ENCODE peak calls at places on chromosomes 11 and 22, in six cellular contexts. X is pancreas, G is astrocyte of the spinal cord, P is fibroblast of the aortic adventitia, D is foreskin fibroblast, Z is fibroblast of pulmonary artery. Y is an unnamed sample.

GRCh38 chr11:103215812-103216211 is 106.6 kb downstream of the DYNC2H1 start:
- DNase-seq in Z (no peak), D (no peak), X (no peak), P (peak; percentile 16), G (no peak), Y (no peak)

GRCh38 chr22:29379258-29379657 is 9.1 kb downstream of the AP1B1 start:
- DNase-seq in G (no peak), P (no peak), X (no peak), Z (no peak), D (no peak), Y (no peak)

GRCh38 chr11:112961751-112962747 is 829 bp downstream of the NCAM1 start:
- DNase-seq in G (no peak), D (no peak), Z (no peak), P (no peak), X (no peak), Y (no peak)

GRCh38 chr11:19394525-19395016 is 153.8 kb upstream of the E2F8 start:
- DNase-seq in Z (no peak), X (no peak), D (no peak), G (no peak), P (no peak), Y (no peak)

GRCh38 chr11:64751136-64751535 is 7.2 kb upstream of the RASGRP2 start:
- DNase-seq in D (no peak), Z (no peak), G (no peak), P (no peak), X (no peak), Y (no peak)

GRCh38 chr22:37379085-37379484 is 48.2 kb downstream of the ELFN2 start:
- DNase-seq in P (no peak), G (no peak), D (no peak), Z (no peak), X (no peak), Y (no peak)

GRCh38 chr11:29755474-29755873 is 261.4 kb downstream of the KCNA4 start:
- DNase-seq in D (no peak), Z (no peak), P (no peak), G (no peak), X (no peak), Y (no peak)

GRCh38 chr11:91373497-91373896 is 851.1 kb upstream of the FAT3 start:
- DNase-seq in P (no peak), G (no peak), X (no peak), D (no peak), Z (no peak), Y (no peak)

GRCh38 chr11:3796346-3796745 is 1.0 kb downstream of the NUP98 start:
- DNase-seq in Z (no peak), G (no peak), P (peak; percentile 15), D (no peak), X (no peak), Y (no peak)

GRCh38 chr22:23211622-23212021 is 31.3 kb downstream of the BCR start:
- DNase-seq in X (no peak), D (no peak), P (no peak), G (no peak), Z (no peak), Y (no peak)

GRCh38 chr11:60987577-60988277 is 16.2 kb downstream of the CD6 start:
- DNase-seq in Z (no peak), G (no peak), P (no peak), X (no peak), D (no peak), Y (no peak)

GRCh38 chr11:70826950-70827349 is 425.4 kb downstream of the SHANK2 start:
- DNase-seq in X (no peak), D (no peak), P (no peak), G (no peak), Z (no peak), Y (no peak)

GRCh38 chr22:38397189-38398097 is 57.6 kb downstream of the KCNJ4 start:
- DNase-seq in X (peak; percentile 44), Z (peak; percentile 44), P (peak; percentile 28), G (peak; percentile 33), D (peak; percentile 18), Y (no peak)

GRCh38 chr11:123173040-123173855 is 21.8 kb downstream of the CLMP start:
- DNase-seq in D (peak; percentile 96), Z (peak; percentile 92), G (peak; percentile 97), P (peak; percentile 98), X (no peak), Y (peak; percentile 99)

GRCh38 chr11:116733959-116734517 is 38.7 kb downstream of the BUD13 start:
- DNase-seq in Z (no peak), D (no peak), X (no peak), G (no peak), P (no peak), Y (no peak)

GRCh38 chr11:105265859-105266258 is 126.3 kb upstream of the CARD18 start:
- DNase-seq in P (peak; percentile 49), Z (peak; percentile 55), X (no peak), G (peak; percentile 34), D (no peak), Y (peak; percentile 12)

GRCh38 chr11:12441081-12441801 is 63.9 kb downstream of the PARVA start:
- DNase-seq in D (no peak), Z (no peak), P (no peak), X (no peak), G (peak; percentile 68), Y (peak; percentile 30)

GRCh38 chr11:19715373-19715772 is 2.7 kb downstream of the NAV2 start:
- DNase-seq in Z (peak; percentile 81), X (no peak), P (peak; percentile 91), D (peak; percentile 98), G (peak; percentile 69), Y (peak; percentile 95)

GRCh38 chr11:6812391-6813005 is 13.0 kb upstream of the OR6A2 start:
- DNase-seq in D (peak; percentile 10), G (peak; percentile 35), P (peak; percentile 54), Z (peak; percentile 55), X (no peak), Y (peak; percentile 15)

GRCh38 chr11:46612326-46612725 is 4.7 kb downstream of the HARBI1 start:
- DNase-seq in D (no peak), Z (no peak), X (no peak), P (no peak), G (no peak), Y (no peak)

GRCh38 chr11:61782841-61783240 is 9.6 kb downstream of the TMEM258 start:
- DNase-seq in X (no peak), P (no peak), Z (no peak), D (no peak), G (no peak), Y (no peak)

GRCh38 chr22:25492162-25492561 is 72.3 kb upstream of the GRK3 start:
- DNase-seq in P (no peak), G (no peak), D (no peak), X (no peak), Z (no peak), Y (no peak)

GRCh38 chr11:120810251-120810650 is 213.7 kb upstream of the TBCEL start:
- DNase-seq in D (no peak), G (peak; percentile 15), Z (peak; percentile 23), X (no peak), P (peak; percentile 47), Y (peak; percentile 23)

GRCh38 chr11:66749091-66749490 is 20.1 kb upstream of the SPTBN2 start:
- DNase-seq in D (no peak), P (peak; percentile 17), G (peak; percentile 9), Z (no peak), X (no peak), Y (no peak)

GRCh38 chr22:44272330-44272729 is 40.4 kb downstream of the SHISAL1 start:
- DNase-seq in G (no peak), Z (no peak), P (no peak), D (no peak), X (no peak), Y (no peak)

GRCh38 chr22:50576070-50576469 is 2.2 kb downstream of the CPT1B start:
- DNase-seq in X (no peak), G (peak; percentile 17), D (no peak), Z (peak; percentile 71), P (peak; percentile 41), Y (peak; percentile 42)
- TF ChIP-seq CTCF in X (no peak), G (peak; percentile 49), D (peak; percentile 22), Z (peak; percentile 50), P (peak; percentile 25), Y (peak; percentile 68)

DNA sequence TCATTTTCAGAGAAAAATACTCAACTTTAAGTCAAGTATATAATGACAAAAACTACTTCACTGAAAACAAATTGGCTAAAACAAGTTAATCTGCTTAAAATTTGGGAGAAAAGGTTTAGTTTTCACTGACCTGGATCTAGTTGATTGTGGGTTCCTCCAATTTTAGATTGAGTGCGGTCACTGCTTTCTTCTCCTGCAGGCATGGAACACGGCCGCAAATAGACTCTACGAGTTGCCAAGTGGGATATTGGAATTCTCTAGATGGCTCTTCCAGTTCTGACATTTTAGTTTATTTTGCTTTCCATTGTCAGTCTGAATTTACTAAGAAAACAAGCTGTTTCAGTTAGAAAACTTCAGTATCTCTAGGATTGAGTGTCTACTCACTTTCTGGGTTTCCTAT is 12.3 kb downstream of the OR4C5 start:
- DNase-seq in Z (no peak), G (no peak), X (no peak), P (no peak), D (no peak), Y (no peak)
- TF ChIP-seq CTCF in Z (no peak), G (no peak), X (no peak), P (no peak), D (no peak), Y (no peak)

GRCh38 chr11:11403763-11404725 is 51.0 kb upstream of the CSNK2A3 start:
- DNase-seq in Z (peak; percentile 32), X (no peak), G (peak; percentile 35), P (peak; percentile 65), D (no peak), Y (peak; percentile 15)

GRCh38 chr11:11401960-11402359 is 48.9 kb upstream of the CSNK2A3 start:
- DNase-seq in D (no peak), Z (no peak), G (no peak), P (no peak), X (peak; percentile 33), Y (no peak)

GRCh38 chr11:11397043-11397415 is 44.0 kb upstream of the CSNK2A3 start:
- DNase-seq in D (no peak), X (no peak), G (no peak), Z (no peak), P (no peak), Y (no peak)

GRCh38 chr11:11400121-11400520 is 47.1 kb upstream of the CSNK2A3 start:
- DNase-seq in G (no peak), P (no peak), X (no peak), Z (no peak), D (no peak), Y (no peak)

GRCh38 chr11:11400635-11401232 is 47.7 kb upstream of the CSNK2A3 start:
- DNase-seq in P (no peak), Z (no peak), G (no peak), X (no peak), D (no peak), Y (no peak)
- TF ChIP-seq CTCF in P (no peak), Z (no peak), G (no peak), X (no peak), D (no peak), Y (peak; percentile 64)

DNA sequence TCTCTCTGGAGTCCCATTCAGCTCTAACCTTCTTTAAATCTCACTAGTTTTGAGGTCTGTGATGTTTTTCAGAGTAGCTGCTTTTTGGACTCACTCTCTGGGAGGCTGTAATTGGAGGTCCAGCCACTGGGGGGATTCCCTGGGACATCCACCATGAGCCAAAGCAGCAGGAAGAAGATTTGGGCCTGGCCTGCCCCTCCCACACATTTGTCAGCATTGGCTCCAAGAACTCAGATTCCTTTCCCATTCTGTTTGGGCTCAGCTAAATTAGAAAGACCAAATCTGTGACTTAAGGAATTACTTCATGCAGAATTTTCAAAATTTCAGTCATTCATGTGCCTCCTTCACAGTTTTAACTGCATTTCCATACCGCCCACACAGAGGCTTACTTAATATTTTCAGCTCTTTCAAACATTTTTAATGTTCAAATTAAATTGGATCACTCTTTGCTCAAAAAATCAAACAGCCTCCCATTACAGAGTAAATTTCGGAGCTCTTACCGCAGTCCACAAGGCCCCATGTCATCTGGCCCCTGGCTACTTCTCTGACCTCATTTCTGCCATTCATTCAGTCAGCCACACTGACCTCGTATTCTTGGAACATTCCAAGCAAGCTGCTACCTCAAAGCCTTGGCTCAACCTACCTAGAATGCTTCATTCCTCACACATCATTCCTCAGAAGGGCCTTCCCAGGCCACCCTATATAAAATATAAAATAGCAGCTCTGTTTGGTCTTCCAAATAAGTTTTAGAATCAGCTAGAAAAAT is 54.5 kb upstream of the RRAS2 start:
- DNase-seq in P (peak; percentile 82), Z (peak; percentile 80), D (peak; percentile 74), X (no peak), G (peak; percentile 58), Y (peak; percentile 35)
- TF ChIP-seq CTCF in P (peak; percentile 58), Z (peak; percentile 46), D (peak; percentile 36), X (no peak), G (peak; percentile 29), Y (peak; percentile 74)

Y was measured in HFFc6.